ENCODE peak calls at places on chromosomes 2 and 18, in ten cellular contexts. One of them, this sample, is unnamed. For H3K36me3, the result is how much of the 10 kb centered on the place peaks cover.

GRCh38 chr2:45301307-45302010 is 292.2 kb upstream of the SIX2 start:
- DNase-seq in PC-9: no peak
- DNase-seq in heart left ventricle: no peak
- DNase-seq in brain microvascular endothelial cell: no peak
- DNase-seq in body of pancreas: no peak
- DNase-seq in adrenal gland: no peak
- DNase-seq in prostate gland: peak
- DNase-seq in breast epithelium: no peak
- DNase-seq in tibial artery: no peak
- DNase-seq in endothelial cell of umbilical vein: peak
- DNase-seq in this sample: no peak

GRCh38 chr2:31523871-31524492 is 56.8 kb downstream of the SRD5A2 start:
- DNase-seq in PC-9: peak
- DNase-seq in heart left ventricle: no peak
- DNase-seq in brain microvascular endothelial cell: peak
- DNase-seq in body of pancreas: peak
- DNase-seq in adrenal gland: peak
- DNase-seq in prostate gland: no peak
- DNase-seq in breast epithelium: no peak
- DNase-seq in tibial artery: peak
- DNase-seq in endothelial cell of umbilical vein: peak
- DNase-seq in this sample: peak

GRCh38 chr18:59570101-59570875 is 126.9 kb downstream of the CCBE1 start:
- DNase-seq in PC-9: no peak
- DNase-seq in heart left ventricle: no peak
- DNase-seq in brain microvascular endothelial cell: no peak
- DNase-seq in body of pancreas: no peak
- DNase-seq in adrenal gland: no peak
- DNase-seq in prostate gland: no peak
- DNase-seq in breast epithelium: no peak
- DNase-seq in tibial artery: no peak
- DNase-seq in endothelial cell of umbilical vein: no peak
- DNase-seq in this sample: peak

GRCh38 chr2:17762457-17762856 is 8.5 kb downstream of the GEN1 start:
- DNase-seq in PC-9: no peak
- DNase-seq in heart left ventricle: no peak
- DNase-seq in brain microvascular endothelial cell: no peak
- DNase-seq in body of pancreas: no peak
- DNase-seq in adrenal gland: no peak
- DNase-seq in prostate gland: no peak
- DNase-seq in breast epithelium: no peak
- DNase-seq in tibial artery: no peak
- DNase-seq in endothelial cell of umbilical vein: no peak
- DNase-seq in this sample: no peak

GRCh38 chr2:216245391-216245790 is 126.9 kb downstream of the MARCHF4 start:
- DNase-seq in PC-9: no peak
- DNase-seq in heart left ventricle: no peak
- DNase-seq in brain microvascular endothelial cell: no peak
- DNase-seq in body of pancreas: no peak
- DNase-seq in adrenal gland: no peak
- DNase-seq in prostate gland: no peak
- DNase-seq in breast epithelium: no peak
- DNase-seq in tibial artery: no peak
- DNase-seq in endothelial cell of umbilical vein: no peak
- DNase-seq in this sample: no peak

GRCh38 chr2:95158441-95158840 is 1.2 kb downstream of the ZNF514 start:
- DNase-seq in PC-9: no peak
- DNase-seq in heart left ventricle: no peak
- DNase-seq in brain microvascular endothelial cell: no peak
- DNase-seq in body of pancreas: no peak
- DNase-seq in adrenal gland: no peak
- DNase-seq in prostate gland: no peak
- DNase-seq in breast epithelium: no peak
- DNase-seq in tibial artery: no peak
- DNase-seq in endothelial cell of umbilical vein: no peak
- DNase-seq in this sample: no peak

GRCh38 chr2:68734176-68734575 is 435 bp upstream of the ARHGAP25 start:
- DNase-seq in PC-9: no peak
- DNase-seq in heart left ventricle: no peak
- DNase-seq in brain microvascular endothelial cell: no peak
- DNase-seq in body of pancreas: no peak
- DNase-seq in adrenal gland: no peak
- DNase-seq in prostate gland: no peak
- DNase-seq in breast epithelium: no peak
- DNase-seq in tibial artery: no peak
- DNase-seq in endothelial cell of umbilical vein: no peak
- DNase-seq in this sample: no peak

GRCh38 chr2:10524341-10524740 is 76.2 kb upstream of the ODC1 start:
- DNase-seq in PC-9: no peak
- DNase-seq in heart left ventricle: no peak
- DNase-seq in brain microvascular endothelial cell: no peak
- DNase-seq in body of pancreas: no peak
- DNase-seq in adrenal gland: no peak
- DNase-seq in prostate gland: no peak
- DNase-seq in breast epithelium: no peak
- DNase-seq in tibial artery: no peak
- DNase-seq in endothelial cell of umbilical vein: no peak
- DNase-seq in this sample: no peak

GRCh38 chr2:32688511-32688910 is 60.7 kb downstream of the TTC27 start:
- DNase-seq in PC-9: no peak
- DNase-seq in heart left ventricle: no peak
- DNase-seq in brain microvascular endothelial cell: no peak
- DNase-seq in body of pancreas: no peak
- DNase-seq in adrenal gland: no peak
- DNase-seq in prostate gland: no peak
- DNase-seq in breast epithelium: no peak
- DNase-seq in tibial artery: no peak
- DNase-seq in endothelial cell of umbilical vein: no peak
- DNase-seq in this sample: no peak

GRCh38 chr2:222102746-222103349 is 195.9 kb downstream of the PAX3 start:
- DNase-seq in PC-9: no peak
- DNase-seq in heart left ventricle: no peak
- DNase-seq in brain microvascular endothelial cell: no peak
- DNase-seq in body of pancreas: no peak
- DNase-seq in adrenal gland: no peak
- DNase-seq in prostate gland: no peak
- DNase-seq in breast epithelium: no peak
- DNase-seq in tibial artery: no peak
- DNase-seq in endothelial cell of umbilical vein: no peak
- DNase-seq in this sample: no peak

GRCh38 chr2:201139836-201140599 is 24.1 kb downstream of the CFLAR start:
- DNase-seq in PC-9: no peak
- DNase-seq in heart left ventricle: no peak
- DNase-seq in brain microvascular endothelial cell: no peak
- DNase-seq in body of pancreas: no peak
- DNase-seq in adrenal gland: no peak
- DNase-seq in prostate gland: no peak
- DNase-seq in breast epithelium: no peak
- DNase-seq in tibial artery: no peak
- DNase-seq in endothelial cell of umbilical vein: no peak
- DNase-seq in this sample: no peak

GRCh38 chr2:226398580-226398979 is 401.0 kb downstream of the IRS1 start:
- DNase-seq in PC-9: no peak
- DNase-seq in heart left ventricle: no peak
- DNase-seq in brain microvascular endothelial cell: no peak
- DNase-seq in body of pancreas: no peak
- DNase-seq in adrenal gland: no peak
- DNase-seq in prostate gland: no peak
- DNase-seq in breast epithelium: no peak
- DNase-seq in tibial artery: no peak
- DNase-seq in endothelial cell of umbilical vein: no peak
- DNase-seq in this sample: no peak

GRCh38 chr2:152322222-152322621 is 12.8 kb upstream of the FMNL2 start:
- DNase-seq in PC-9: no peak
- DNase-seq in heart left ventricle: no peak
- DNase-seq in brain microvascular endothelial cell: no peak
- DNase-seq in body of pancreas: no peak
- DNase-seq in adrenal gland: no peak
- DNase-seq in prostate gland: no peak
- DNase-seq in breast epithelium: no peak
- DNase-seq in tibial artery: no peak
- DNase-seq in endothelial cell of umbilical vein: no peak
- DNase-seq in this sample: no peak

DNA sequence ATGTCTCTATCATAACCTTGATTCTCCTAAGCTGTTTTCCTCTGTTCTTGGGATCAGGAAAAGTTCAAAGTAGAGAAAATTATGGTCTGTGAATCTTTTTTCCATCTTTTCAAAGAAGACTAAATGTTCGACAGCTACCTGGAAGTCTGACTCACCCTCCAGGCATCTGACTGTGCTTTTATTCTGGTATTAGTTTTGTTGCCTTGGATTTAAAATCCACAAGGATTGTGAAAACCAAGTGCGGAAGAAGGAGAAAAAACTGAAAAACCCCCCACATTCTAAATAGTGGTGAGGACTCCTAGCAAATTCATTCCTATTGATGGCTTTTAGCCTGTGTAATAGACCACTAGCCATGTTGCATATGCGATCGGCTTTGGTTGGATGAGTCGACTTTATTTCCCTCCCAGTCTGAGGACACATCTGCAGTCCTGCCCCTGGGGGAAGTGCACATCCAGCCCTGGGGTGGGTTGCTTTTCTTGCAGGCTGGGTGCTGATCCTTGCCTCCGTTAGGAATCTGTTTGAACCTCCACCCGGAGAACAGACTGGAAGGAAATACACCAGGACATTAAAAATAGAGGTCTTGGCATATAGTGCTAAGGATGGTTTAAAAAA is 16.9 kb downstream of the LDLRAD4 start:
- DNase-seq in PC-9: peak
- DNase-seq in heart left ventricle: no peak
- DNase-seq in brain microvascular endothelial cell: no peak
- DNase-seq in body of pancreas: no peak
- DNase-seq in adrenal gland: no peak
- DNase-seq in prostate gland: no peak
- DNase-seq in breast epithelium: no peak
- DNase-seq in tibial artery: peak
- DNase-seq in endothelial cell of umbilical vein: peak
- DNase-seq in this sample: no peak
- TF ChIP-seq CTCF in PC-9: no peak
- TF ChIP-seq CTCF in heart left ventricle: no peak
- TF ChIP-seq CTCF in brain microvascular endothelial cell: no peak
- TF ChIP-seq CTCF in body of pancreas: no peak
- TF ChIP-seq CTCF in adrenal gland: no peak
- TF ChIP-seq CTCF in prostate gland: no peak
- TF ChIP-seq CTCF in breast epithelium: no peak
- TF ChIP-seq CTCF in tibial artery: no peak
- TF ChIP-seq CTCF in endothelial cell of umbilical vein: no peak
- TF ChIP-seq CTCF in this sample: no peak

DNA sequence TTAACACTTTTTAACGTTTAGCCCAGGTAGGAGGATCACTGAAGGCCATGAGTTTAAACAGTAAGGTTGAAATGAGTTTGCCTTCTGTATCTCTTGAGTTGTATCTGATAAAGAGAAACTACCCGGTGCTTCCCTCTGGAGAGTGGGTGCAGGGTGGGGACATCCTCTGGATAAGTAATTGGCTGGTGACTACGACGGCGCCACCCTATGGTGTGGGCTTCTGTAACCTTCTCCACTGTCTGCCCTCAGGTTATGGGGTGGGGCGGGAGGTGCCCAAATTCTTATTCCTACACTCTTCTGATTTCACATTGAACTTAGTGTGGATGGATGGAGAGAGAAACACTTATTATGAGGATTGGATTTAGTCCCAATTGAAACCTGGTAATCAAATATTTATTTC is 68.8 kb downstream of the LDLRAD4 start:
- DNase-seq in PC-9: no peak
- DNase-seq in heart left ventricle: no peak
- DNase-seq in brain microvascular endothelial cell: no peak
- DNase-seq in body of pancreas: no peak
- DNase-seq in adrenal gland: no peak
- DNase-seq in prostate gland: no peak
- DNase-seq in breast epithelium: no peak
- DNase-seq in tibial artery: no peak
- DNase-seq in endothelial cell of umbilical vein: no peak
- DNase-seq in this sample: no peak
- H3K36me3 ChIP-seq in PC-9: under half
- H3K36me3 ChIP-seq in heart left ventricle: under half
- H3K36me3 ChIP-seq in brain microvascular endothelial cell: under half
- H3K36me3 ChIP-seq in body of pancreas: under half
- H3K36me3 ChIP-seq in adrenal gland: under half
- H3K36me3 ChIP-seq in prostate gland: under half
- H3K36me3 ChIP-seq in breast epithelium: under half
- H3K36me3 ChIP-seq in tibial artery: under half
- H3K36me3 ChIP-seq in endothelial cell of umbilical vein: under half
- H3K36me3 ChIP-seq in this sample: under half

GRCh38 chr18:33210575-33211189 is 229.8 kb downstream of the CCDC178 start:
- DNase-seq in PC-9: no peak
- DNase-seq in heart left ventricle: no peak
- DNase-seq in brain microvascular endothelial cell: peak
- DNase-seq in body of pancreas: no peak
- DNase-seq in adrenal gland: no peak
- DNase-seq in prostate gland: no peak
- DNase-seq in breast epithelium: no peak
- DNase-seq in tibial artery: no peak
- DNase-seq in endothelial cell of umbilical vein: peak
- DNase-seq in this sample: peak
- TF ChIP-seq CTCF in PC-9: peak
- TF ChIP-seq CTCF in heart left ventricle: peak
- TF ChIP-seq CTCF in brain microvascular endothelial cell: peak
- TF ChIP-seq CTCF in body of pancreas: peak
- TF ChIP-seq CTCF in adrenal gland: peak
- TF ChIP-seq CTCF in prostate gland: peak
- TF ChIP-seq CTCF in breast epithelium: no peak
- TF ChIP-seq CTCF in tibial artery: no peak
- TF ChIP-seq CTCF in endothelial cell of umbilical vein: peak
- TF ChIP-seq CTCF in this sample: peak

GRCh38 chr2:240780023-240780831 is 39.8 kb downstream of the KIF1A start:
- DNase-seq in PC-9: no peak
- DNase-seq in heart left ventricle: no peak
- DNase-seq in brain microvascular endothelial cell: no peak
- DNase-seq in body of pancreas: no peak
- DNase-seq in adrenal gland: no peak
- DNase-seq in prostate gland: no peak
- DNase-seq in breast epithelium: no peak
- DNase-seq in tibial artery: no peak
- DNase-seq in endothelial cell of umbilical vein: no peak
- DNase-seq in this sample: no peak
- H3K36me3 ChIP-seq in PC-9: under half
- H3K36me3 ChIP-seq in heart left ventricle: under half
- H3K36me3 ChIP-seq in brain microvascular endothelial cell: under half
- H3K36me3 ChIP-seq in body of pancreas: under half
- H3K36me3 ChIP-seq in adrenal gland: under half
- H3K36me3 ChIP-seq in prostate gland: under half
- H3K36me3 ChIP-seq in breast epithelium: under half
- H3K36me3 ChIP-seq in tibial artery: under half
- H3K36me3 ChIP-seq in endothelial cell of umbilical vein: under half
- H3K36me3 ChIP-seq in this sample: under half